ENCODE peak calls at places on chromosomes 3 and 15, in six cellular contexts. One of them, this sample, is unnamed.

GRCh38 chr15:53675832-53676231 is 83.6 kb downstream of the WDR72 start:
- DNase-seq in body of pancreas: no peak
- DNase-seq in astrocyte of the cerebellum: no peak
- DNase-seq in ovary: no peak
- DNase-seq in cardiac muscle cell: no peak
- DNase-seq in endodermal cell: no peak
- DNase-seq in this sample: no peak

GRCh38 chr3:9070961-9071360 is 107.7 kb upstream of the RAD18 start:
- DNase-seq in body of pancreas: no peak
- DNase-seq in astrocyte of the cerebellum: no peak
- DNase-seq in ovary: no peak
- DNase-seq in cardiac muscle cell: no peak
- DNase-seq in endodermal cell: no peak
- DNase-seq in this sample: no peak

GRCh38 chr15:45026646-45027045 is 3.7 kb downstream of the SORD start:
- DNase-seq in body of pancreas: no peak
- DNase-seq in astrocyte of the cerebellum: no peak
- DNase-seq in ovary: no peak
- DNase-seq in cardiac muscle cell: no peak
- DNase-seq in endodermal cell: no peak
- DNase-seq in this sample: no peak

GRCh38 chr3:138914870-138915502 is 32.0 kb downstream of the FOXL2 start:
- DNase-seq in body of pancreas: no peak
- DNase-seq in astrocyte of the cerebellum: no peak
- DNase-seq in ovary: no peak
- DNase-seq in cardiac muscle cell: no peak
- DNase-seq in endodermal cell: no peak
- DNase-seq in this sample: no peak

GRCh38 chr15:67803299-67803698 is 22.0 kb upstream of the SKOR1 start:
- DNase-seq in body of pancreas: no peak
- DNase-seq in astrocyte of the cerebellum: no peak
- DNase-seq in ovary: no peak
- DNase-seq in cardiac muscle cell: no peak
- DNase-seq in endodermal cell: no peak
- DNase-seq in this sample: no peak

GRCh38 chr15:60392986-60393811 is 4.6 kb downstream of the ANXA2 start:
- DNase-seq in body of pancreas: peak
- DNase-seq in astrocyte of the cerebellum: peak
- DNase-seq in ovary: peak
- DNase-seq in cardiac muscle cell: peak
- DNase-seq in endodermal cell: peak
- DNase-seq in this sample: no peak

GRCh38 chr3:143464850-143465249 is 345.3 kb downstream of the CHST2 start:
- DNase-seq in body of pancreas: peak
- DNase-seq in astrocyte of the cerebellum: no peak
- DNase-seq in ovary: no peak
- DNase-seq in cardiac muscle cell: no peak
- DNase-seq in endodermal cell: no peak
- DNase-seq in this sample: peak

GRCh38 chr3:64023187-64023860 is at the start of gene PSMD6:
- DNase-seq in body of pancreas: peak
- DNase-seq in astrocyte of the cerebellum: peak
- DNase-seq in ovary: peak
- DNase-seq in cardiac muscle cell: peak
- DNase-seq in endodermal cell: peak
- DNase-seq in this sample: peak

GRCh38 chr3:94615275-94616065 is 552.6 kb downstream of the NSUN3 start:
- DNase-seq in body of pancreas: no peak
- DNase-seq in astrocyte of the cerebellum: no peak
- DNase-seq in ovary: no peak
- DNase-seq in cardiac muscle cell: no peak
- DNase-seq in endodermal cell: no peak
- DNase-seq in this sample: no peak

GRCh38 chr3:99999541-99999940 is 114.8 kb downstream of the FILIP1L start:
- DNase-seq in body of pancreas: no peak
- DNase-seq in astrocyte of the cerebellum: no peak
- DNase-seq in ovary: no peak
- DNase-seq in cardiac muscle cell: no peak
- DNase-seq in endodermal cell: no peak
- DNase-seq in this sample: no peak

GRCh38 chr3:33115024-33115768 is 1.4 kb downstream of the CRTAP start:
- DNase-seq in body of pancreas: peak
- DNase-seq in astrocyte of the cerebellum: peak
- DNase-seq in ovary: peak
- DNase-seq in cardiac muscle cell: peak
- DNase-seq in endodermal cell: peak
- DNase-seq in this sample: peak

GRCh38 chr3:41202834-41203345 is 3.6 kb downstream of the CTNNB1 start:
- DNase-seq in body of pancreas: peak
- DNase-seq in astrocyte of the cerebellum: peak
- DNase-seq in ovary: no peak
- DNase-seq in cardiac muscle cell: peak
- DNase-seq in endodermal cell: no peak
- DNase-seq in this sample: peak

GRCh38 chr3:152413244-152413643 is 144.5 kb downstream of the MBNL1 start:
- DNase-seq in body of pancreas: no peak
- DNase-seq in astrocyte of the cerebellum: no peak
- DNase-seq in ovary: no peak
- DNase-seq in cardiac muscle cell: no peak
- DNase-seq in endodermal cell: no peak
- DNase-seq in this sample: no peak

GRCh38 chr3:150073031-150073430 is 102.3 kb upstream of the PFN2 start:
- DNase-seq in body of pancreas: no peak
- DNase-seq in astrocyte of the cerebellum: no peak
- DNase-seq in ovary: no peak
- DNase-seq in cardiac muscle cell: no peak
- DNase-seq in endodermal cell: no peak
- DNase-seq in this sample: no peak

GRCh38 chr3:6532101-6532500 is 328.8 kb upstream of the GRM7 start:
- DNase-seq in body of pancreas: no peak
- DNase-seq in astrocyte of the cerebellum: no peak
- DNase-seq in ovary: no peak
- DNase-seq in cardiac muscle cell: no peak
- DNase-seq in endodermal cell: no peak
- DNase-seq in this sample: no peak

GRCh38 chr15:40990080-40990479 is 36.8 kb downstream of the CHAC1 start:
- DNase-seq in body of pancreas: no peak
- DNase-seq in astrocyte of the cerebellum: no peak
- DNase-seq in ovary: no peak
- DNase-seq in cardiac muscle cell: no peak
- DNase-seq in endodermal cell: no peak
- DNase-seq in this sample: no peak

GRCh38 chr15:92073044-92073785 is 219.7 kb downstream of the SLCO3A1 start:
- DNase-seq in body of pancreas: no peak
- DNase-seq in astrocyte of the cerebellum: peak
- DNase-seq in ovary: no peak
- DNase-seq in cardiac muscle cell: peak
- DNase-seq in endodermal cell: no peak
- DNase-seq in this sample: no peak

GRCh38 chr15:70062321-70062956 is 35.3 kb downstream of the TLE3 start:
- DNase-seq in body of pancreas: peak
- DNase-seq in astrocyte of the cerebellum: peak
- DNase-seq in ovary: peak
- DNase-seq in cardiac muscle cell: peak
- DNase-seq in endodermal cell: no peak
- DNase-seq in this sample: no peak

GRCh38 chr3:59573911-59574310 is 524.1 kb upstream of the CFAP20DC start:
- DNase-seq in body of pancreas: no peak
- DNase-seq in astrocyte of the cerebellum: peak
- DNase-seq in ovary: peak
- DNase-seq in cardiac muscle cell: peak
- DNase-seq in endodermal cell: no peak
- DNase-seq in this sample: no peak

GRCh38 chr15:42385206-42385979 is 26.1 kb downstream of the CAPN3 start:
- DNase-seq in body of pancreas: no peak
- DNase-seq in astrocyte of the cerebellum: peak
- DNase-seq in ovary: no peak
- DNase-seq in cardiac muscle cell: peak
- DNase-seq in endodermal cell: peak
- DNase-seq in this sample: peak

GRCh38 chr15:42360535-42361112 is 1.3 kb downstream of the CAPN3 start:
- DNase-seq in body of pancreas: no peak
- DNase-seq in astrocyte of the cerebellum: no peak
- DNase-seq in ovary: no peak
- DNase-seq in cardiac muscle cell: no peak
- DNase-seq in endodermal cell: no peak
- DNase-seq in this sample: no peak

GRCh38 chr3:42367903-42368302 is 42.5 kb downstream of the LYZL4 start:
- DNase-seq in body of pancreas: no peak
- DNase-seq in astrocyte of the cerebellum: no peak
- DNase-seq in ovary: no peak
- DNase-seq in cardiac muscle cell: no peak
- DNase-seq in endodermal cell: no peak
- DNase-seq in this sample: no peak
- H3K4me3 ChIP-seq in body of pancreas: no peak
- H3K4me3 ChIP-seq in astrocyte of the cerebellum: no peak
- H3K4me3 ChIP-seq in ovary: no peak
- H3K4me3 ChIP-seq in cardiac muscle cell: no peak
- H3K4me3 ChIP-seq in endodermal cell: no peak
- H3K4me3 ChIP-seq in this sample: no peak

GRCh38 chr3:141421639-141422319 is 53.5 kb downstream of the ZBTB38 start:
- DNase-seq in body of pancreas: no peak
- DNase-seq in astrocyte of the cerebellum: no peak
- DNase-seq in ovary: no peak
- DNase-seq in cardiac muscle cell: peak
- DNase-seq in endodermal cell: peak
- DNase-seq in this sample: no peak
- TF ChIP-seq CTCF in body of pancreas: no peak
- TF ChIP-seq CTCF in astrocyte of the cerebellum: no peak
- TF ChIP-seq CTCF in ovary: no peak
- TF ChIP-seq CTCF in cardiac muscle cell: no peak
- TF ChIP-seq CTCF in endodermal cell: no peak
- TF ChIP-seq CTCF in this sample: no peak

DNA sequence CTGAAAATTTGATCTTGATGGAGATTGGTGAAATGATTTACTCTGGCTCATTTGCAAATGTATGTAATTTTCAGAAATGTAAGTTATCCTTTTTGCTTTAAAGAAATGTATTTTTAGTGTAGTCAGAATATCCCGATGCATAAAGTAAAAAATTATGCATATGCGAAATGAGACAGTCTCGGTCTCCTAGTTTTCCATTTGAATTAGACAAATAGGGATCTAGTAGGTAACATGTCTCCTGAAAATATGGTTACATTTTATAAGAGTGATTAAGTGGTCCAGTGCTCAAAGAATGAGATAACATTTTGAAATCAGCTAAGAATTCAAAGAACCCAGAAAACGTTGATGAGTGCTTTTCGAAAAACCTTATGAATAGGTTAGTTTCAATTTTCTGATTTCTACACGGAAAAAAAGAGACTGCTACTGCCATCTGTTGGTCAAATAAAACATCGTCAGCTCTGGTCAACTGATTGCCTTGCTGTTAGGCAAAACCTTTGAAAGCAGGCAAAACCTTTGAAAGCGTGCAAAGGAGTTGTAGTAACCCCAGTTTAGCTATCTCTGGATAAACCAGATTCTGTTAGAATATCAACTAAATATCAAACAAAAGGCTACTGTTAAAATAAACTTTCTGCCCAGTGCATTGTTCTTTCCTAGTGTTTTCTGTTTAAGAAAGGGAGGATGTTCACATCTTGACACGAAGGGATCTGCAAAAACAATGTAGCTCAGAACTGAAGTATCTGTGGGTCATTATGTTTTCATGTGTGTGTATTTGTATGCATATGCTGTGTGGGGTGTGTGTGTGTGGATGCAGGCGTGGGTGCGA is 59.3 kb upstream of the CHMP2B start:
- DNase-seq in body of pancreas: peak
- DNase-seq in astrocyte of the cerebellum: peak
- DNase-seq in ovary: no peak
- DNase-seq in cardiac muscle cell: peak
- DNase-seq in endodermal cell: peak
- DNase-seq in this sample: peak
- H3K4me3 ChIP-seq in body of pancreas: no peak
- H3K4me3 ChIP-seq in astrocyte of the cerebellum: peak
- H3K4me3 ChIP-seq in ovary: peak
- H3K4me3 ChIP-seq in cardiac muscle cell: no peak
- H3K4me3 ChIP-seq in endodermal cell: no peak
- H3K4me3 ChIP-seq in this sample: no peak

GRCh38 chr3:156106721-156107373 is 13.5 kb upstream of the KCNAB1 start:
- DNase-seq in body of pancreas: no peak
- DNase-seq in astrocyte of the cerebellum: no peak
- DNase-seq in ovary: no peak
- DNase-seq in cardiac muscle cell: no peak
- DNase-seq in endodermal cell: peak
- DNase-seq in this sample: no peak
- TF ChIP-seq CTCF in body of pancreas: no peak
- TF ChIP-seq CTCF in astrocyte of the cerebellum: peak
- TF ChIP-seq CTCF in ovary: no peak
- TF ChIP-seq CTCF in cardiac muscle cell: peak
- TF ChIP-seq CTCF in endodermal cell: peak
- TF ChIP-seq CTCF in this sample: no peak

GRCh38 chr3:186194451-186194811 is 85.5 kb upstream of the ETV5 start:
- DNase-seq in body of pancreas: no peak
- DNase-seq in astrocyte of the cerebellum: no peak
- DNase-seq in ovary: no peak
- DNase-seq in cardiac muscle cell: no peak
- DNase-seq in endodermal cell: no peak
- DNase-seq in this sample: no peak
- H3K4me3 ChIP-seq in body of pancreas: no peak
- H3K4me3 ChIP-seq in astrocyte of the cerebellum: no peak
- H3K4me3 ChIP-seq in ovary: no peak
- H3K4me3 ChIP-seq in cardiac muscle cell: no peak
- H3K4me3 ChIP-seq in endodermal cell: peak
- H3K4me3 ChIP-seq in this sample: no peak

GRCh38 chr3:122984007-122984406 is 43.6 kb downstream of the SEMA5B start:
- DNase-seq in body of pancreas: no peak
- DNase-seq in astrocyte of the cerebellum: no peak
- DNase-seq in ovary: no peak
- DNase-seq in cardiac muscle cell: no peak
- DNase-seq in endodermal cell: peak
- DNase-seq in this sample: no peak

GRCh38 chr3:122978569-122978968 is 49.0 kb downstream of the SEMA5B start:
- DNase-seq in body of pancreas: no peak
- DNase-seq in astrocyte of the cerebellum: no peak
- DNase-seq in ovary: no peak
- DNase-seq in cardiac muscle cell: no peak
- DNase-seq in endodermal cell: no peak
- DNase-seq in this sample: no peak

GRCh38 chr3:122985539-122985938 is 42.0 kb downstream of the SEMA5B start:
- DNase-seq in body of pancreas: no peak
- DNase-seq in astrocyte of the cerebellum: no peak
- DNase-seq in ovary: no peak
- DNase-seq in cardiac muscle cell: no peak
- DNase-seq in endodermal cell: peak
- DNase-seq in this sample: no peak

GRCh38 chr3:122984650-122985049 is 42.9 kb downstream of the SEMA5B start:
- DNase-seq in body of pancreas: no peak
- DNase-seq in astrocyte of the cerebellum: no peak
- DNase-seq in ovary: no peak
- DNase-seq in cardiac muscle cell: no peak
- DNase-seq in endodermal cell: no peak
- DNase-seq in this sample: no peak

GRCh38 chr3:122982202-122983185 is 45.1 kb downstream of the SEMA5B start:
- DNase-seq in body of pancreas: no peak
- DNase-seq in astrocyte of the cerebellum: no peak
- DNase-seq in ovary: no peak
- DNase-seq in cardiac muscle cell: no peak
- DNase-seq in endodermal cell: peak
- DNase-seq in this sample: no peak
- TF ChIP-seq CTCF in body of pancreas: no peak
- TF ChIP-seq CTCF in astrocyte of the cerebellum: no peak
- TF ChIP-seq CTCF in ovary: no peak
- TF ChIP-seq CTCF in cardiac muscle cell: peak
- TF ChIP-seq CTCF in endodermal cell: peak
- TF ChIP-seq CTCF in this sample: no peak